ENCODE peak calls at places on chromosome 20, in ten cellular contexts. J is K562, P is heart right ventricle, Z is colonic mucosa, K is suprapubic skin, W is Peyer's patch, I is sigmoid colon, Y is MM.1S, D is tibial nerve, R is HepG2. X is an unnamed sample. For H3K27me3 and H3K4me1, the result is how much of the 10 kb centered on the place peaks cover.

GRCh38 chr20:51492167-51493092 is 50.1 kb downstream of the NFATC2 start:
- DNase-seq in J (peak), P (peak), Z (no peak), K (peak), W (no peak), I (no peak), Y (no peak), D (no peak), R (no peak), X (no peak)

GRCh38 chr20:35395728-35396127 is 16.0 kb downstream of the UQCC1 start:
- DNase-seq in J (no peak), P (no peak), Z (no peak), K (no peak), W (no peak), I (no peak), Y (no peak), D (no peak), R (no peak), X (no peak)

GRCh38 chr20:3669710-3670367 is 6.6 kb upstream of the GFRA4 start:
- DNase-seq in J (no peak), P (no peak), Z (no peak), K (no peak), W (no peak), I (no peak), Y (no peak), D (no peak), R (no peak), X (no peak)

GRCh38 chr20:32465092-32465900 is 107.2 kb downstream of the ASXL1 start:
- DNase-seq in J (no peak), P (peak), Z (peak), K (no peak), W (no peak), I (peak), Y (no peak), D (no peak), R (peak), X (no peak)

GRCh38 chr20:9514461-9515210 is at the start of gene LAMP5:
- DNase-seq in J (no peak), P (no peak), Z (no peak), K (no peak), W (no peak), I (no peak), Y (peak), D (no peak), R (no peak), X (no peak)

GRCh38 chr20:31860431-31861345 is 9.6 kb downstream of the DUSP15 start:
- DNase-seq in J (peak), P (no peak), Z (no peak), K (peak), W (no peak), I (no peak), Y (no peak), D (no peak), R (no peak), X (peak)

GRCh38 chr20:11305406-11305805 is 612.3 kb upstream of the BTBD3 start:
- DNase-seq in J (no peak), P (no peak), Z (no peak), K (no peak), W (no peak), I (no peak), Y (peak), D (no peak), R (no peak), X (no peak)

GRCh38 chr20:9609892-9610502 is 95.6 kb downstream of the LAMP5 start:
- DNase-seq in J (peak), P (peak), Z (peak), K (no peak), W (no peak), I (no peak), Y (peak), D (peak), R (peak), X (peak)

GRCh38 chr20:40599987-40600386 is 89.0 kb downstream of the MAFB start:
- DNase-seq in J (no peak), P (no peak), Z (no peak), K (no peak), W (no peak), I (no peak), Y (no peak), D (no peak), R (no peak), X (no peak)

GRCh38 chr20:61371501-61372150 is 119.6 kb downstream of the CDH4 start:
- DNase-seq in J (no peak), P (no peak), Z (no peak), K (no peak), W (no peak), I (no peak), Y (no peak), D (no peak), R (no peak), X (no peak)

GRCh38 chr20:31809656-31810055 is 9.5 kb upstream of the MYLK2 start:
- DNase-seq in J (no peak), P (no peak), Z (no peak), K (no peak), W (no peak), I (no peak), Y (no peak), D (no peak), R (no peak), X (no peak)

GRCh38 chr20:33125983-33126382 is 42.0 kb upstream of the BPIFA2 start:
- DNase-seq in J (no peak), P (no peak), Z (no peak), K (no peak), W (no peak), I (no peak), Y (no peak), D (no peak), R (peak), X (no peak)

GRCh38 chr20:32623667-32624157 is 38.6 kb upstream of the NOL4L start:
- DNase-seq in J (no peak), P (no peak), Z (no peak), K (no peak), W (no peak), I (no peak), Y (no peak), D (no peak), R (no peak), X (peak)

GRCh38 chr20:3046677-3047462 is 1.0 kb downstream of the MRPS26 start:
- DNase-seq in J (no peak), P (no peak), Z (peak), K (no peak), W (no peak), I (no peak), Y (no peak), D (no peak), R (peak), X (peak)

GRCh38 chr20:1684872-1685271 is 27.3 kb upstream of the SIRPG start:
- DNase-seq in J (no peak), P (no peak), Z (no peak), K (no peak), W (no peak), I (no peak), Y (no peak), D (no peak), R (no peak), X (no peak)
- H3K27me3 ChIP-seq in J (under half), P (under half), Z (under half), K (under half), W (under half), I (under half), Y (under half), D (under half), R (under half), X (under half)

DNA sequence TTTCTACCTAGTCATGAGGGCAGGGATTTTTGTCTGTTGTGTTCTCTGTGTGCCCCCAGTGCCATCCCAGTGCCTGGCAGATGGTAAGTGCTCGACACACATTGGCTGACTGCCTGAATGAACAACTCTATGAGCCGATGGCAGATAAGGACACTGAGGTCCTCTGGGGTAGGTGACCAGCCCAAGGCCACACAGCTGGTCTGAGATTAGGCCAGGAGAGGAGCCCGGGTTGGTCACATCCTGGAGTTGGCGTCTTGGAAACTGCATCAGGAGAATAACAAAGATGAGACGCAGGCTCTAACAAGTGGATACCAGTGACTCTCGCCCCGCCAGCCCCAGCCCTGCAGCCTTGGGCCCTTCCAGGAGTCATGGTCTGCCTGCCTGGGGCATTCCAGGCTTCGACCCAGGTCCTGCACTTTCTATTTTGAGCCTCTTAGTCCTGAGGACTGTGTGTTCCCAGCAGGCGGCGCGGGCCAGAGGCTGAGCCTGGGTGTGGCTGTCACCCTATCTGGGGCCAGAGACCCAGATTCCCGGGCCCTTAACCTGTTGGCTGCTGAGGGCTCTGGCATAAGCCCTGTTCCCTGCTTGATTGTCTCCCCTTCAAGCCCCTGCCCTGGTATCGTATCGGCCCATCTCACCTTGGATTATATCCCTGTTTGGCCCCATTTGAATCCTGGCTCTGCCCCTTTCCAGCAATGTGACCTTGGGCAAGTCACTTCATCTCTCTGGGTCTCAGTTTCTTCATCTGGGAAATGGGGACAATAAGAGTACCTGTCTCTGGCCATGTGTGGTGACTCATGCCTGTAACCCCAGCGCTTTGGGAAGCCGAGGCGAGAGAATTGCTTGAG is 88.3 kb downstream of the CEBPB start:
- DNase-seq in J (peak), P (peak), Z (peak), K (peak), W (peak), I (peak), Y (no peak), D (peak), R (peak), X (peak)
- TF ChIP-seq CTCF in J (peak), P (peak), Z (peak), K (peak), W (peak), I (peak), Y (no peak), D (peak), R (peak), X (peak)

GRCh38 chr20:45176526-45176925 is 1.8 kb downstream of the PI3 start:
- DNase-seq in J (no peak), P (no peak), Z (no peak), K (no peak), W (no peak), I (no peak), Y (no peak), D (no peak), R (no peak), X (no peak)

GRCh38 chr20:45181639-45182038 is 6.9 kb downstream of the PI3 start:
- DNase-seq in J (no peak), P (no peak), Z (no peak), K (no peak), W (no peak), I (no peak), Y (no peak), D (no peak), R (no peak), X (no peak)

GRCh38 chr20:45183084-45183483 is 8.4 kb downstream of the PI3 start:
- DNase-seq in J (no peak), P (no peak), Z (no peak), K (no peak), W (no peak), I (no peak), Y (no peak), D (no peak), R (no peak), X (no peak)

GRCh38 chr20:45174434-45175364 is at the start of gene PI3:
- DNase-seq in J (no peak), P (no peak), Z (peak), K (no peak), W (no peak), I (no peak), Y (no peak), D (no peak), R (peak), X (peak)

DNA sequence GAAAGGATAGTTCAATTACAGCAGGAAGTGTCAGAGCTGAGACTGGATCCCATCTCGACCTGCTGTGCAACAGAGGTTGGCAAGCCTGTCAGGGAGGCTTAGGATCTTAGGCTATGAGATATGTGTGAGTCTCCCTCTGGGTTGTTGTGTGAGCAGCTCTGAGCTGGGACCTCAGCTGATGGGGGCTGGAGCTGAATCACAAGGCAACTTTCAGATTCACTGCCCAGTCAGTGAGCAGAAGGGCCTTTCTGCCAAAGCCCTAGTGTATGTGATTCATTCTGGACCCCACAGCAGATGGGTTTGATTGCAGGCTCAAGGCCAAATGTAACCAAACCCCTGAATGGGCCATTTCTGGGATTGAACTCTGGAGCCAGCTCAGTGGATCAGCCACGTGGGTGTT is 4.5 kb downstream of the PI3 start:
- DNase-seq in J (no peak), P (no peak), Z (no peak), K (no peak), W (no peak), I (no peak), Y (no peak), D (no peak), R (no peak), X (no peak)
- H3K4me1 ChIP-seq in J (under half), P (under half), Z (under half), K (under half), W (under half), I (under half), Y (under half), D (under half), R (under half), X (under half)

GRCh38 chr20:59596690-59597089 is 7.7 kb upstream of the PHACTR3 start:
- DNase-seq in J (no peak), P (no peak), Z (no peak), K (no peak), W (no peak), I (no peak), Y (no peak), D (no peak), R (no peak), X (no peak)

GRCh38 chr20:59599941-59600340 is 4.4 kb upstream of the PHACTR3 start:
- DNase-seq in J (no peak), P (no peak), Z (no peak), K (no peak), W (no peak), I (no peak), Y (no peak), D (no peak), R (no peak), X (no peak)

GRCh38 chr20:59600472-59600871 is 3.9 kb upstream of the PHACTR3 start:
- DNase-seq in J (no peak), P (no peak), Z (no peak), K (no peak), W (no peak), I (no peak), Y (no peak), D (no peak), R (no peak), X (no peak)

GRCh38 chr20:59597240-59597639 is 7.1 kb upstream of the PHACTR3 start:
- DNase-seq in J (no peak), P (no peak), Z (no peak), K (no peak), W (no peak), I (no peak), Y (no peak), D (no peak), R (no peak), X (no peak)

GRCh38 chr20:59598625-59599310 is 5.6 kb upstream of the PHACTR3 start:
- DNase-seq in J (peak), P (no peak), Z (no peak), K (no peak), W (no peak), I (no peak), Y (peak), D (no peak), R (peak), X (no peak)
- H3K27me3 ChIP-seq in J (under half), P (under half), Z (under half), K (half or more), W (under half), I (under half), Y (half or more), D (under half), R (under half), X (under half)

GRCh38 chr20:15902493-15902892 is 670.8 kb downstream of the KIF16B start:
- DNase-seq in J (peak), P (no peak), Z (no peak), K (no peak), W (no peak), I (no peak), Y (no peak), D (no peak), R (no peak), X (peak)
- TF ChIP-seq CTCF in J (no peak), P (no peak), Z (no peak), K (no peak), W (no peak), I (no peak), Y (no peak), D (no peak), R (peak), X (peak)

GRCh38 chr20:63007722-63008488 is 1.1 kb upstream of the BHLHE23 start:
- DNase-seq in J (no peak), P (no peak), Z (no peak), K (no peak), W (no peak), I (no peak), Y (no peak), D (no peak), R (no peak), X (no peak)
- H3K4me1 ChIP-seq in J (under half), P (under half), Z (under half), K (under half), W (under half), I (under half), Y (under half), D (under half), R (under half), X (under half)

GRCh38 chr20:60270341-60270740 is 312.1 kb downstream of the CDH26 start:
- DNase-seq in J (no peak), P (no peak), Z (no peak), K (no peak), W (no peak), I (no peak), Y (no peak), D (no peak), R (no peak), X (no peak)

GRCh38 chr20:60268502-60268901 is 310.3 kb downstream of the CDH26 start:
- DNase-seq in J (peak), P (no peak), Z (no peak), K (no peak), W (no peak), I (no peak), Y (no peak), D (no peak), R (no peak), X (no peak)

GRCh38 chr20:60272790-60273189 is 314.6 kb downstream of the CDH26 start:
- DNase-seq in J (no peak), P (no peak), Z (no peak), K (no peak), W (no peak), I (no peak), Y (no peak), D (no peak), R (no peak), X (no peak)

GRCh38 chr20:60271597-60271996 is 313.4 kb downstream of the CDH26 start:
- DNase-seq in J (peak), P (no peak), Z (no peak), K (no peak), W (no peak), I (no peak), Y (no peak), D (no peak), R (no peak), X (no peak)

GRCh38 chr20:60269571-60270162 is 311.4 kb downstream of the CDH26 start:
- DNase-seq in J (no peak), P (no peak), Z (no peak), K (no peak), W (no peak), I (no peak), Y (no peak), D (no peak), R (no peak), X (no peak)
- H3K27me3 ChIP-seq in J (under half), P (under half), Z (under half), K (under half), W (under half), I (under half), Y (under half), D (under half), R (under half), X (under half)

GRCh38 chr20:21509597-21510331 is 4.1 kb downstream of the NKX2-2 start:
- DNase-seq in J (no peak), P (no peak), Z (no peak), K (no peak), W (no peak), I (no peak), Y (no peak), D (no peak), R (no peak), X (no peak)
- TF ChIP-seq CTCF in J (no peak), P (no peak), Z (no peak), K (no peak), W (no peak), I (no peak), Y (no peak), D (no peak), R (no peak), X (no peak)

X was measured in Caco-2.